ENCODE peak calls at places on chromosome 15, in seven cellular contexts. L, Y, T, J, P, I and R are unnamed samples.

GRCh38 chr15:96409231-96410138 is 79.0 kb downstream of the NR2F2 start:
- DNase-seq in L (peak), Y (peak), T (no peak), J (no peak), P (peak), I (no peak), R (no peak)

GRCh38 chr15:63698731-63699130 is 101.5 kb downstream of the FBXL22 start:
- DNase-seq in L (no peak), Y (no peak), T (no peak), J (no peak), P (no peak), I (no peak), R (no peak)

GRCh38 chr15:55802600-55803376 is 59.8 kb upstream of the PRTG start:
- DNase-seq in L (peak), Y (no peak), T (no peak), J (no peak), P (no peak), I (no peak), R (no peak)

GRCh38 chr15:50767332-50767861 is 1.9 kb upstream of the SPPL2A start:
- DNase-seq in L (no peak), Y (no peak), T (no peak), J (no peak), P (no peak), I (no peak), R (no peak)

GRCh38 chr15:41332788-41333527 is at the start of gene NUSAP1:
- DNase-seq in L (no peak), Y (peak), T (no peak), J (no peak), P (no peak), I (no peak), R (no peak)

GRCh38 chr15:64232400-64232799 is 69.6 kb upstream of the PPIB start:
- DNase-seq in L (no peak), Y (peak), T (no peak), J (no peak), P (peak), I (no peak), R (no peak)

GRCh38 chr15:35545316-35545824 is 595 bp downstream of the DPH6 start:
- DNase-seq in L (peak), Y (peak), T (peak), J (peak), P (peak), I (no peak), R (no peak)

GRCh38 chr15:89486726-89487050 is 9.7 kb downstream of the RHCG start:
- DNase-seq in L (no peak), Y (no peak), T (no peak), J (no peak), P (peak), I (no peak), R (no peak)

GRCh38 chr15:47900731-47901130 is 183.4 kb downstream of the SEMA6D start:
- DNase-seq in L (no peak), Y (no peak), T (no peak), J (no peak), P (no peak), I (no peak), R (no peak)

GRCh38 chr15:62895139-62895866 is 147.2 kb upstream of the TPM1 start:
- DNase-seq in L (no peak), Y (peak), T (no peak), J (no peak), P (no peak), I (no peak), R (no peak)

GRCh38 chr15:62569460-62570404 is 404.6 kb upstream of the C2CD4B start:
- DNase-seq in L (peak), Y (peak), T (no peak), J (no peak), P (no peak), I (no peak), R (no peak)

GRCh38 chr15:92915766-92916435 is 15.8 kb downstream of the CHD2 start:
- DNase-seq in L (no peak), Y (no peak), T (no peak), J (no peak), P (no peak), I (no peak), R (peak)

GRCh38 chr15:40338921-40339620 is 1.7 kb downstream of the CCDC9B start:
- DNase-seq in L (no peak), Y (peak), T (no peak), J (peak), P (no peak), I (no peak), R (no peak)

GRCh38 chr15:44593042-44593736 is 56.2 kb downstream of the EIF3J start:
- DNase-seq in L (peak), Y (no peak), T (no peak), J (peak), P (peak), I (no peak), R (no peak)

GRCh38 chr15:88482263-88482662 is 14.8 kb downstream of the MRPS11 start:
- DNase-seq in L (no peak), Y (no peak), T (no peak), J (no peak), P (no peak), I (no peak), R (no peak)

GRCh38 chr15:43527016-43527801 is 9.8 kb downstream of the MAP1A start:
- DNase-seq in L (no peak), Y (no peak), T (no peak), J (no peak), P (no peak), I (no peak), R (no peak)

GRCh38 chr15:75451674-75452363 is at the start of gene SIN3A:
- DNase-seq in L (peak), Y (peak), T (peak), J (peak), P (peak), I (peak), R (peak)

GRCh38 chr15:24823473-24823872 is 131.3 kb upstream of the SNRPN start:
- DNase-seq in L (peak), Y (no peak), T (no peak), J (no peak), P (peak), I (peak), R (peak)

GRCh38 chr15:26166429-26166828 is 303.3 kb upstream of the ATP10A start:
- DNase-seq in L (no peak), Y (no peak), T (no peak), J (no peak), P (no peak), I (no peak), R (no peak)

GRCh38 chr15:48031466-48031865 is 89.3 kb upstream of the SLC24A5 start:
- DNase-seq in L (peak), Y (no peak), T (no peak), J (no peak), P (no peak), I (no peak), R (no peak)

GRCh38 chr15:99084965-99085364 is 19.9 kb upstream of the SYNM start:
- DNase-seq in L (no peak), Y (no peak), T (no peak), J (no peak), P (no peak), I (no peak), R (no peak)

GRCh38 chr15:59166156-59166555 is 40.5 kb upstream of the LDHAL6B start:
- DNase-seq in L (no peak), Y (peak), T (no peak), J (no peak), P (no peak), I (no peak), R (no peak)

GRCh38 chr15:35141743-35142356 is 56.8 kb upstream of the NANOGP8 start:
- DNase-seq in L (no peak), Y (peak), T (no peak), J (no peak), P (peak), I (no peak), R (no peak)

GRCh38 chr15:71323604-71324003 is 208.3 kb downstream of the THSD4 start:
- DNase-seq in L (no peak), Y (no peak), T (no peak), J (no peak), P (no peak), I (no peak), R (no peak)

GRCh38 chr15:69807752-69808151 is 290.0 kb downstream of the TLE3 start:
- DNase-seq in L (no peak), Y (no peak), T (no peak), J (peak), P (no peak), I (no peak), R (no peak)

GRCh38 chr15:29570931-29571727 is 251.1 kb downstream of the TJP1 start:
- DNase-seq in L (peak), Y (no peak), T (no peak), J (no peak), P (no peak), I (no peak), R (peak)

GRCh38 chr15:69939513-69940440 is 157.9 kb downstream of the TLE3 start:
- DNase-seq in L (no peak), Y (no peak), T (no peak), J (no peak), P (no peak), I (peak), R (peak)

GRCh38 chr15:86036243-86036642 is 43.4 kb upstream of the AGBL1 start:
- DNase-seq in L (no peak), Y (no peak), T (no peak), J (no peak), P (no peak), I (no peak), R (no peak)

GRCh38 chr15:83545803-83546534 is 98.8 kb downstream of the SH3GL3 start:
- DNase-seq in L (no peak), Y (no peak), T (no peak), J (no peak), P (no peak), I (no peak), R (no peak)

GRCh38 chr15:75945953-75946352 is 42.3 kb downstream of the FBXO22 start:
- DNase-seq in L (no peak), Y (no peak), T (no peak), J (no peak), P (no peak), I (no peak), R (no peak)

GRCh38 chr15:57327985-57328471 is 48.3 kb upstream of the CGNL1 start:
- DNase-seq in L (no peak), Y (no peak), T (no peak), J (no peak), P (peak), I (no peak), R (no peak)

GRCh38 chr15:60374628-60375081 is 23.1 kb downstream of the ANXA2 start:
- DNase-seq in L (no peak), Y (peak), T (no peak), J (peak), P (no peak), I (no peak), R (peak)
- TF ChIP-seq YY1 in L (no peak), Y (no peak), T (no peak), J (no peak), P (no peak), I (no peak), R (no peak)

GRCh38 chr15:100330629-100331215 is 11.1 kb downstream of the ADAMTS17 start:
- DNase-seq in L (no peak), Y (no peak), T (no peak), J (no peak), P (no peak), I (no peak), R (no peak)

GRCh38 chr15:100328796-100329195 is 13.0 kb downstream of the ADAMTS17 start:
- DNase-seq in L (no peak), Y (no peak), T (no peak), J (no peak), P (no peak), I (no peak), R (no peak)

GRCh38 chr15:100332231-100332630 is 9.5 kb downstream of the ADAMTS17 start:
- DNase-seq in L (no peak), Y (no peak), T (no peak), J (no peak), P (no peak), I (no peak), R (no peak)

GRCh38 chr15:100332721-100333120 is 9.1 kb downstream of the ADAMTS17 start:
- DNase-seq in L (no peak), Y (no peak), T (no peak), J (no peak), P (no peak), I (no peak), R (no peak)

DNA sequence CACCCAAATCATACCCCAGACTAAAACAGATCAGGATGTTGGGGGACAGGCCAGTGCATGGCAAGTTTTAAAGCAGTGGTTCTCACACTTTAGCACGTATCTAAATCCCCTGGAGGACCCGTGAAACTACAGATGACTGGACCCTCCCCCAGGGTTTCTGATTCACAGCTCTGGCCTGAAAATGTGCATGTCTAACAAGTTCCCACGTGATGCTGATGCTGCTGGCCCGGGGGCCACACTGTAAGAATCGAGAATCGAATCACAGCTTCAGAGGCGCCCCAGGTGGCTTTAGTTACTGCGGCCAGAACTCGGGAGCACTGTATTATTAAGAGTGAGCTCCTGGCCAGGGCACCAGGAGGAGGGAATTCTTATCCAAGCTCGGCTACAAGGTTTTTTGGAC is 11.6 kb downstream of the ADAMTS17 start:
- DNase-seq in L (no peak), Y (no peak), T (no peak), J (no peak), P (no peak), I (no peak), R (no peak)
- TF ChIP-seq YY1 in L (no peak), Y (no peak), T (no peak), J (no peak), P (no peak), I (no peak), R (no peak)

GRCh38 chr15:78261062-78261461 is 3.3 kb upstream of the DNAJA4 start:
- DNase-seq in L (no peak), Y (no peak), T (no peak), J (no peak), P (no peak), I (no peak), R (no peak)

GRCh38 chr15:78260489-78260888 is 3.9 kb upstream of the DNAJA4 start:
- DNase-seq in L (no peak), Y (no peak), T (no peak), J (no peak), P (no peak), I (no peak), R (no peak)

GRCh38 chr15:78256044-78256437 is 8.3 kb upstream of the DNAJA4 start:
- DNase-seq in L (no peak), Y (no peak), T (no peak), J (no peak), P (no peak), I (no peak), R (no peak)

GRCh38 chr15:78257681-78258080 is 6.7 kb upstream of the DNAJA4 start:
- DNase-seq in L (no peak), Y (no peak), T (no peak), J (no peak), P (no peak), I (no peak), R (no peak)

DNA sequence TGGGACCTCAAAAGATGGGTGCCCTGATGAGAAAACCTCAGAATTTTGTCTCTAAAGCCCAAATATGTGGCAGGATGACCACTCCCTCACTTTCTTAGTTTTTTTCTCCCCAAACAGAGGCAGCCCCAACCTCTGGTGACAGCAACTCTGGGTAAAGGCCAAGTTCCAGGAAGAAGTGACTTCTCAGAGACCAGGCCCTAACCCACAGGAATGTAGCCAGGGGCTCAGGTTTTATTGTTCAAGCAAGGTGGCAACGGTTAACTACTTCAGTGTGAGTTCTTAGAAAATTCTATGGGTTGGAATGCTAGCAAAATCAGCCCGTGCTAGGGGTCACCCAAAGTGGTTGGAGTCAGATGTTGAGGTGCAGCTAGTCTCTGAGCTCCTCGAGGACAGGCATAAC is 5.1 kb upstream of the DNAJA4 start:
- DNase-seq in L (no peak), Y (no peak), T (no peak), J (no peak), P (no peak), I (no peak), R (no peak)
- TF ChIP-seq YY1 in L (no peak), Y (no peak), T (no peak), J (no peak), P (no peak), I (no peak), R (no peak)

DNA sequence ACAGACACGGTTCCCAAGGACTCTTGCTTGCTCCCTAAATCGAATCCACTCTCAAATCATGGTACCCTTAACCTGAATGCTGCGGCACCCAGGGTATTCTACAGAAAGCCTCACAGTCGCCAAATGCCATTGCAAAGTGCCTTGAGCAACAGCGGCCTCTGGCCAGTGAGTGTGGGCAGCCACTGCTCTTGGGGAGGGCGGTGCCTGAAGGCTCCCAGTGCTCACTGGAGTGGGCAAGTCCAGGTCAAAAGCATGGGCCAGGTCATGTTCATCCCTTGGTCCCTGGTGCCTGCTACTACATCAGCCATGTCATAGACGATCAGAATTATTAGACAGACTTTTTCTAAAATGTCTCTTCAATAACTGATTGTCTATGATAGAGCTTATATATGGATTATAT is 82.5 kb downstream of the ADAMTS17 start:
- DNase-seq in L (no peak), Y (no peak), T (no peak), J (no peak), P (no peak), I (no peak), R (no peak)
- TF ChIP-seq YY1 in L (no peak), Y (no peak), T (no peak), J (no peak), P (no peak), I (no peak), R (no peak)

GRCh38 chr15:31300981-31301686 is 25.5 kb upstream of the KLF13 start:
- DNase-seq in L (peak), Y (no peak), T (no peak), J (no peak), P (no peak), I (no peak), R (no peak)
- TF ChIP-seq YY1 in L (no peak), Y (no peak), T (no peak), J (no peak), P (no peak), I (no peak), R (no peak)

DNA sequence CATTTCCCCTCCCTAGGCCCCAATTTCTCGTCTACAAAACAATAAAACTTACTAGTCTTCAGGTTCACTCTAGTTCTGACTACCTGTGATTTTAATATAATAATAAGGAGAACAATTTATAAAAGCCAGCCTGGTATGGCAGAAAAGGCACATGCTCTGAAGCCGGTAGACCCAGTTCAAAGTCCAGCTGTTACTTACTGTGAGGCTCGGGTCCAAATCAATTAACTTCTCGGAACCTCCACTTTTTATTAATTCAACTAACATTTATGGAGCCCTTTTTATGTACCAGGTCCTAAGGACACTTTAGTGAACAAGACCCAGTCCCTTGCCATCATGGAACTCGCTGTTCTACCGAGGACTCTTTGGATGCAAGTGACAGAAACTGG is 53.8 kb upstream of the SMAD3 start:
- DNase-seq in L (no peak), Y (no peak), T (no peak), J (no peak), P (no peak), I (no peak), R (no peak)
- TF ChIP-seq YY1 in L (no peak), Y (no peak), T (no peak), J (no peak), P (no peak), I (no peak), R (no peak)